ENCODE peak calls at places on chromosomes 2 and 18, in five cellular contexts. F is EL; C is NCI-H1436; Y is stimulated activated CD4-positive, alpha-beta T cell treated with anti-CD3 and anti-CD28 coated beads, Interleukin-15, amount 100 ng/mL, for 1 hour; I is HT1080. E is an unnamed sample.

GRCh38 chr2:751474-751873 is 74.3 kb upstream of the TMEM18 start:
- DNase-seq in F (no peak), C (no peak), Y (no peak), I (no peak), E (no peak)

GRCh38 chr18:23964282-23965238 is 50.0 kb upstream of the TTC39C start:
- DNase-seq in F (no peak), C (no peak), Y (peak), I (peak), E (no peak)

GRCh38 chr2:222960126-222960525 is 91.9 kb upstream of the KCNE4 start:
- DNase-seq in F (peak), C (no peak), Y (no peak), I (no peak), E (no peak)

GRCh38 chr2:197286805-197287595 is 23.6 kb downstream of the ANKRD44 start:
- DNase-seq in F (peak), C (no peak), Y (no peak), I (peak), E (peak)

GRCh38 chr2:16242906-16243305 is 302.6 kb downstream of the MYCN start:
- DNase-seq in F (no peak), C (no peak), Y (no peak), I (no peak), E (no peak)

GRCh38 chr2:217943379-217944321 is 59.1 kb downstream of the TNS1 start:
- DNase-seq in F (peak), C (peak), Y (no peak), I (peak), E (peak)

GRCh38 chr2:9774266-9774665 is 69.0 kb upstream of the TAF1B start:
- DNase-seq in F (no peak), C (no peak), Y (no peak), I (no peak), E (no peak)

GRCh38 chr2:68831688-68832087 is 39.5 kb downstream of the BMP10 start:
- DNase-seq in F (peak), C (no peak), Y (no peak), I (peak), E (peak)

GRCh38 chr18:12772111-12772510 is 69.3 kb downstream of the PSMG2 start:
- DNase-seq in F (no peak), C (no peak), Y (no peak), I (no peak), E (no peak)

GRCh38 chr2:221747289-221747972 is 175.3 kb upstream of the EPHA4 start:
- DNase-seq in F (no peak), C (no peak), Y (no peak), I (no peak), E (no peak)

GRCh38 chr2:207531024-207531411 is 1.3 kb downstream of the CREB1 start:
- DNase-seq in F (peak), C (no peak), Y (no peak), I (peak), E (no peak)

GRCh38 chr2:43013821-43014345 is 212.5 kb downstream of the ZFP36L2 start:
- DNase-seq in F (no peak), C (no peak), Y (no peak), I (no peak), E (no peak)

GRCh38 chr2:71783815-71784214 is 330.5 kb downstream of the DYSF start:
- DNase-seq in F (no peak), C (no peak), Y (no peak), I (no peak), E (no peak)

GRCh38 chr18:48838921-48839818 is 111.6 kb downstream of the SMAD7 start:
- DNase-seq in F (peak), C (no peak), Y (no peak), I (peak), E (peak)

E was measured in Daoy.